ENCODE peak calls at places on chromosome 15, in ten cellular contexts. One of them, this sample, is unnamed.

GRCh38 chr15:27906802-27907201 is 192.3 kb downstream of the OCA2 start:
- DNase-seq in AG09309: no peak
- DNase-seq in heart left ventricle: no peak
- DNase-seq in HFF-Myc: no peak
- DNase-seq in foreskin fibroblast: no peak
- DNase-seq in SK-N-SH: no peak
- DNase-seq in CD4-positive, alpha-beta T cell: no peak
- DNase-seq in body of pancreas: no peak
- DNase-seq in ovary: no peak
- DNase-seq in activated CD8-positive, alpha-beta T cell treated with anti-CD3 and anti-CD28 coated beads for 36 hours: no peak
- DNase-seq in this sample: no peak

GRCh38 chr15:67981118-67981685 is 72.9 kb upstream of the PIAS1 start:
- DNase-seq in ovary: no peak
- DNase-seq in activated CD8-positive, alpha-beta T cell treated with anti-CD3 and anti-CD28 coated beads for 36 hours: no peak
- DNase-seq in HFF-Myc: no peak
- DNase-seq in SK-N-SH: no peak
- DNase-seq in AG09309: no peak
- DNase-seq in body of pancreas: no peak
- DNase-seq in CD4-positive, alpha-beta T cell: no peak
- DNase-seq in foreskin fibroblast: no peak
- DNase-seq in heart left ventricle: no peak
- DNase-seq in this sample: no peak

GRCh38 chr15:66387176-66388056 is 704 bp downstream of the MAP2K1 start:
- DNase-seq in activated CD8-positive, alpha-beta T cell treated with anti-CD3 and anti-CD28 coated beads for 36 hours: peak; percentile 90
- DNase-seq in ovary: peak; percentile 78
- DNase-seq in SK-N-SH: peak; percentile 67
- DNase-seq in HFF-Myc: no peak
- DNase-seq in foreskin fibroblast: peak; percentile 92
- DNase-seq in CD4-positive, alpha-beta T cell: peak; percentile 42
- DNase-seq in heart left ventricle: peak; percentile 51
- DNase-seq in body of pancreas: peak; percentile 75
- DNase-seq in AG09309: peak; percentile 20
- DNase-seq in this sample: peak; percentile 76

GRCh38 chr15:55768670-55769185 is 25.8 kb upstream of the PRTG start:
- DNase-seq in heart left ventricle: no peak
- DNase-seq in HFF-Myc: no peak
- DNase-seq in activated CD8-positive, alpha-beta T cell treated with anti-CD3 and anti-CD28 coated beads for 36 hours: no peak
- DNase-seq in foreskin fibroblast: peak; percentile 78
- DNase-seq in SK-N-SH: peak; percentile 24
- DNase-seq in CD4-positive, alpha-beta T cell: no peak
- DNase-seq in ovary: no peak
- DNase-seq in AG09309: no peak
- DNase-seq in body of pancreas: no peak
- DNase-seq in this sample: no peak

GRCh38 chr15:65868546-65869126 is 655 bp upstream of the RAB11A start:
- DNase-seq in body of pancreas: no peak
- DNase-seq in activated CD8-positive, alpha-beta T cell treated with anti-CD3 and anti-CD28 coated beads for 36 hours: no peak
- DNase-seq in ovary: no peak
- DNase-seq in heart left ventricle: no peak
- DNase-seq in SK-N-SH: peak; percentile 5
- DNase-seq in CD4-positive, alpha-beta T cell: no peak
- DNase-seq in foreskin fibroblast: no peak
- DNase-seq in AG09309: no peak
- DNase-seq in HFF-Myc: no peak
- DNase-seq in this sample: no peak

GRCh38 chr15:86163771-86164170 is 84.1 kb downstream of the AGBL1 start:
- DNase-seq in AG09309: no peak
- DNase-seq in CD4-positive, alpha-beta T cell: no peak
- DNase-seq in body of pancreas: no peak
- DNase-seq in activated CD8-positive, alpha-beta T cell treated with anti-CD3 and anti-CD28 coated beads for 36 hours: no peak
- DNase-seq in ovary: no peak
- DNase-seq in heart left ventricle: no peak
- DNase-seq in HFF-Myc: no peak
- DNase-seq in SK-N-SH: no peak
- DNase-seq in foreskin fibroblast: no peak
- DNase-seq in this sample: no peak

GRCh38 chr15:49471733-49472132 is 48.7 kb downstream of the FGF7 start:
- DNase-seq in CD4-positive, alpha-beta T cell: no peak
- DNase-seq in HFF-Myc: no peak
- DNase-seq in AG09309: no peak
- DNase-seq in ovary: no peak
- DNase-seq in body of pancreas: peak; percentile 34
- DNase-seq in SK-N-SH: no peak
- DNase-seq in activated CD8-positive, alpha-beta T cell treated with anti-CD3 and anti-CD28 coated beads for 36 hours: peak; percentile 5
- DNase-seq in foreskin fibroblast: no peak
- DNase-seq in heart left ventricle: no peak
- DNase-seq in this sample: no peak

GRCh38 chr15:71547066-71547465 is 263.3 kb upstream of the NR2E3 start:
- DNase-seq in CD4-positive, alpha-beta T cell: no peak
- DNase-seq in AG09309: no peak
- DNase-seq in body of pancreas: no peak
- DNase-seq in activated CD8-positive, alpha-beta T cell treated with anti-CD3 and anti-CD28 coated beads for 36 hours: no peak
- DNase-seq in SK-N-SH: no peak
- DNase-seq in heart left ventricle: peak; percentile 38
- DNase-seq in ovary: no peak
- DNase-seq in HFF-Myc: no peak
- DNase-seq in foreskin fibroblast: peak; percentile 51
- DNase-seq in this sample: no peak

GRCh38 chr15:59165726-59166125 is 40.9 kb upstream of the LDHAL6B start:
- DNase-seq in activated CD8-positive, alpha-beta T cell treated with anti-CD3 and anti-CD28 coated beads for 36 hours: no peak
- DNase-seq in CD4-positive, alpha-beta T cell: no peak
- DNase-seq in heart left ventricle: no peak
- DNase-seq in AG09309: no peak
- DNase-seq in foreskin fibroblast: peak; percentile 33
- DNase-seq in body of pancreas: no peak
- DNase-seq in SK-N-SH: no peak
- DNase-seq in HFF-Myc: no peak
- DNase-seq in ovary: no peak
- DNase-seq in this sample: no peak

GRCh38 chr15:61974759-61975158 is 85.5 kb downstream of the VPS13C start:
- DNase-seq in HFF-Myc: no peak
- DNase-seq in AG09309: peak; percentile 1
- DNase-seq in heart left ventricle: no peak
- DNase-seq in activated CD8-positive, alpha-beta T cell treated with anti-CD3 and anti-CD28 coated beads for 36 hours: no peak
- DNase-seq in ovary: no peak
- DNase-seq in body of pancreas: no peak
- DNase-seq in foreskin fibroblast: peak; percentile 9
- DNase-seq in CD4-positive, alpha-beta T cell: no peak
- DNase-seq in SK-N-SH: no peak
- DNase-seq in this sample: no peak

DNA sequence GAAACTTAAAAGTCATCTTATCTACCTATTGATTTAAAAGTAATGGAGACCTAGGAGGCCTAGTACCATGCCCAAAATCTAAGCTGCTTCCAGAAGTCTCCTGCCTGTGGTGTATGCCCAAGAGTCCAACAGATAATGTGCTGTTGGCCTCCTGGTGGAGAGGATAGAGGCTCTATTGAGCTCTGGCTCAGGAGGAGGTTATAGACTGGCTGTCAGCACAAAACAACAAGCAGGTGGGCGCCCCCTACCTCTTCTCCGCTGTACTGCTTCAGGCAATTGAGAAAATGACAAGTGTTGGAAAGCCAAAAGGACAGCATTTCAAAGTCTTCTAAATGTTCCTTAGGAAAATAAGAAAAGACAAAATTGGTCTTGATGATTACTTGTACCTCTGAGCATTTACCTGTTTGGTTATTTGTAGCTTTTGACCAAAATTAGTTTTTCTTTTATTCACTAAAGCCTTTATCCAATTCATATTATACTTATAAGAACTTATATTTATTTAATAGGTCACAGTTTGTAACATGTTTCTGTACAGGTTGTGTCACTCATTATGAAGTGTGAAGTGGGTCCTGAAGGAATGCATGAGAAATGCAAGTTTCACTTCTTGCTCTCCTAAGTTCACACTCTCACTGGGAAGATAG is 17.2 kb upstream of the GNB5 start:
- DNase-seq in CD4-positive, alpha-beta T cell: peak; percentile 67
- DNase-seq in SK-N-SH: peak; percentile 63
- DNase-seq in activated CD8-positive, alpha-beta T cell treated with anti-CD3 and anti-CD28 coated beads for 36 hours: peak; percentile 90
- DNase-seq in HFF-Myc: peak; percentile 33
- DNase-seq in foreskin fibroblast: peak; percentile 74
- DNase-seq in ovary: peak; percentile 81
- DNase-seq in AG09309: peak; percentile 33
- DNase-seq in heart left ventricle: no peak
- DNase-seq in body of pancreas: peak; percentile 78
- DNase-seq in this sample: peak; percentile 51
- TF ChIP-seq CTCF in CD4-positive, alpha-beta T cell: peak; percentile 84
- TF ChIP-seq CTCF in SK-N-SH: peak; percentile 86
- TF ChIP-seq CTCF in activated CD8-positive, alpha-beta T cell treated with anti-CD3 and anti-CD28 coated beads for 36 hours: peak; percentile 95
- TF ChIP-seq CTCF in HFF-Myc: peak; percentile 90
- TF ChIP-seq CTCF in foreskin fibroblast: peak; percentile 89
- TF ChIP-seq CTCF in ovary: peak; percentile 78
- TF ChIP-seq CTCF in AG09309: peak; percentile 92
- TF ChIP-seq CTCF in heart left ventricle: peak; percentile 56
- TF ChIP-seq CTCF in body of pancreas: peak; percentile 84
- TF ChIP-seq CTCF in this sample: peak; percentile 77

GRCh38 chr15:69061414-69061842 is 46.9 kb downstream of the NOX5 start:
- DNase-seq in CD4-positive, alpha-beta T cell: no peak
- DNase-seq in foreskin fibroblast: no peak
- DNase-seq in activated CD8-positive, alpha-beta T cell treated with anti-CD3 and anti-CD28 coated beads for 36 hours: no peak
- DNase-seq in AG09309: no peak
- DNase-seq in heart left ventricle: no peak
- DNase-seq in SK-N-SH: peak; percentile 49
- DNase-seq in ovary: no peak
- DNase-seq in HFF-Myc: no peak
- DNase-seq in body of pancreas: no peak
- DNase-seq in this sample: no peak
- TF ChIP-seq CTCF in CD4-positive, alpha-beta T cell: no peak
- TF ChIP-seq CTCF in foreskin fibroblast: no peak
- TF ChIP-seq CTCF in activated CD8-positive, alpha-beta T cell treated with anti-CD3 and anti-CD28 coated beads for 36 hours: no peak
- TF ChIP-seq CTCF in AG09309: no peak
- TF ChIP-seq CTCF in heart left ventricle: no peak
- TF ChIP-seq CTCF in SK-N-SH: no peak
- TF ChIP-seq CTCF in ovary: no peak
- TF ChIP-seq CTCF in HFF-Myc: no peak
- TF ChIP-seq CTCF in body of pancreas: no peak
- TF ChIP-seq CTCF in this sample: no peak

GRCh38 chr15:75641603-75642002 is 1.6 kb upstream of the IMP3 start:
- DNase-seq in ovary: no peak
- DNase-seq in heart left ventricle: no peak
- DNase-seq in CD4-positive, alpha-beta T cell: no peak
- DNase-seq in HFF-Myc: no peak
- DNase-seq in activated CD8-positive, alpha-beta T cell treated with anti-CD3 and anti-CD28 coated beads for 36 hours: no peak
- DNase-seq in SK-N-SH: no peak
- DNase-seq in body of pancreas: no peak
- DNase-seq in AG09309: no peak
- DNase-seq in foreskin fibroblast: no peak
- DNase-seq in this sample: no peak

GRCh38 chr15:75641176-75641498 is 1.1 kb upstream of the IMP3 start:
- DNase-seq in SK-N-SH: no peak
- DNase-seq in body of pancreas: no peak
- DNase-seq in heart left ventricle: no peak
- DNase-seq in CD4-positive, alpha-beta T cell: no peak
- DNase-seq in AG09309: no peak
- DNase-seq in activated CD8-positive, alpha-beta T cell treated with anti-CD3 and anti-CD28 coated beads for 36 hours: no peak
- DNase-seq in HFF-Myc: no peak
- DNase-seq in foreskin fibroblast: no peak
- DNase-seq in ovary: no peak
- DNase-seq in this sample: no peak

GRCh38 chr15:75639191-75639708 is 774 bp downstream of the IMP3 start:
- DNase-seq in HFF-Myc: no peak
- DNase-seq in SK-N-SH: no peak
- DNase-seq in body of pancreas: no peak
- DNase-seq in AG09309: no peak
- DNase-seq in activated CD8-positive, alpha-beta T cell treated with anti-CD3 and anti-CD28 coated beads for 36 hours: no peak
- DNase-seq in heart left ventricle: no peak
- DNase-seq in CD4-positive, alpha-beta T cell: no peak
- DNase-seq in ovary: no peak
- DNase-seq in foreskin fibroblast: no peak
- DNase-seq in this sample: no peak

GRCh38 chr15:75639709-75640482 is at the start of gene IMP3:
- DNase-seq in foreskin fibroblast: peak; percentile 99
- DNase-seq in CD4-positive, alpha-beta T cell: peak; percentile 90
- DNase-seq in AG09309: peak; percentile 82
- DNase-seq in ovary: peak; percentile 95
- DNase-seq in HFF-Myc: peak; percentile 92
- DNase-seq in body of pancreas: peak; percentile 97
- DNase-seq in activated CD8-positive, alpha-beta T cell treated with anti-CD3 and anti-CD28 coated beads for 36 hours: peak; percentile 98
- DNase-seq in SK-N-SH: peak; percentile 98
- DNase-seq in heart left ventricle: peak; percentile 95
- DNase-seq in this sample: peak; percentile 89

DNA sequence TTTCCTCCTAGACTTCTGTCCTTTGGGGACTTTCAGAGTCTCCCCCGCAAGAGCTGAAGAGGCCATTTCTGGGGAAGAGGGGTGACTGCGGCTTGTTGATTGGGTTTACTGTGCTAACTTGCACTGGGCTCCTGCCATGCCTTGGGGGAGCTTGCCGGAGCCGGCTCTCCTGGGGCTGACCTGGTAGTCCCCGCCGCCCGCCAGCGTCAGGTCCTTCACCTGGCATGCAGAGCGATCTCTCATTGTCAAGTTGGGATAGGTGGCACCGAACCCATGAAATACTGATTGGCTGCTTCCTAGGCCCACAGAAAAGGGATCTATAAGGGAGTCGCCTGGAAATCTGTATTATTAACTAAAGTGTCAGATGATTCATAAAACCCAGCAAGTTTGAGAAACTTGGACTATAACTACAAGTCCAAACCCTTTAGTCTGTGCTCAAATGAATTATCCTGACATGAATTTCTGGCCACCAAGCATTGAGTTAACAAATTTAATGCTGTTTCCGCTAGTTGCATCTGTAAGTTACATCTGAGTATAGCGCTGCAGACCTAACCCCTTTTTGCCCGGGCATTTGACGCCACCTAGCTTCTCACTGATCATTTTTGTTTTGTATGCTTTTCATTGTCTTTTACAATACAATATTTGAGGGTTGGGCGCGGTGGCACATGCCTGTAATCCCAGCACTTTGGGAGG is 605 bp upstream of the IMP3 start:
- DNase-seq in AG09309: no peak
- DNase-seq in SK-N-SH: peak; percentile 62
- DNase-seq in heart left ventricle: no peak
- DNase-seq in CD4-positive, alpha-beta T cell: peak; percentile 51
- DNase-seq in HFF-Myc: no peak
- DNase-seq in body of pancreas: no peak
- DNase-seq in foreskin fibroblast: peak; percentile 78
- DNase-seq in ovary: no peak
- DNase-seq in activated CD8-positive, alpha-beta T cell treated with anti-CD3 and anti-CD28 coated beads for 36 hours: peak; percentile 81
- DNase-seq in this sample: no peak
- TF ChIP-seq CTCF in AG09309: no peak
- TF ChIP-seq CTCF in SK-N-SH: peak; percentile 54
- TF ChIP-seq CTCF in heart left ventricle: no peak
- TF ChIP-seq CTCF in CD4-positive, alpha-beta T cell: peak; percentile 65
- TF ChIP-seq CTCF in HFF-Myc: peak; percentile 36
- TF ChIP-seq CTCF in body of pancreas: peak; percentile 37
- TF ChIP-seq CTCF in foreskin fibroblast: peak; percentile 7
- TF ChIP-seq CTCF in ovary: no peak
- TF ChIP-seq CTCF in activated CD8-positive, alpha-beta T cell treated with anti-CD3 and anti-CD28 coated beads for 36 hours: peak; percentile 63
- TF ChIP-seq CTCF in this sample: peak; percentile 55

DNA sequence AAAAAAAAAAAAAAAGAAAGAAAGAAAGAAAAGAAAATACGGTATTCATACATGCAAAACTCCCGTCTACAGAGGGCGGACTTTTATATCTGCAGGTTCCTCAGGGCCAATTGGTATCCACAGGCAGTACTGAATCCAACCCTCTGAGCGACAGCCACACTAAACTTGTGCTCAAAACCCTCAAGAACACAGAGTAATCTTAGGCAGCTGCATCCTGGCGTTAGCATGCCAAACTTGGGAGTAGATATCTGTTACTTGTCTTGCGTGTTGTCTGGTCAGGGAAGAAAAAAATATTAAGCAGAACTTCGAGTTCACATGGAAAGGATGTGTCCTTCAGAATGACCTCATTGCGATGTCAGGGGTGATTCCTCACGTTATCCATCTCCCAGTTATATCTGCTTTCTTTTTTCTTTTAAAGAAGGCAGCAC is 12.8 kb downstream of the SNAP23 start:
- DNase-seq in AG09309: no peak
- DNase-seq in CD4-positive, alpha-beta T cell: no peak
- DNase-seq in activated CD8-positive, alpha-beta T cell treated with anti-CD3 and anti-CD28 coated beads for 36 hours: no peak
- DNase-seq in ovary: peak; percentile 65
- DNase-seq in SK-N-SH: no peak
- DNase-seq in body of pancreas: no peak
- DNase-seq in heart left ventricle: no peak
- DNase-seq in HFF-Myc: no peak
- DNase-seq in foreskin fibroblast: peak; percentile 50
- DNase-seq in this sample: no peak
- TF ChIP-seq CTCF in AG09309: no peak
- TF ChIP-seq CTCF in CD4-positive, alpha-beta T cell: no peak
- TF ChIP-seq CTCF in activated CD8-positive, alpha-beta T cell treated with anti-CD3 and anti-CD28 coated beads for 36 hours: no peak
- TF ChIP-seq CTCF in ovary: no peak
- TF ChIP-seq CTCF in SK-N-SH: no peak
- TF ChIP-seq CTCF in body of pancreas: no peak
- TF ChIP-seq CTCF in heart left ventricle: no peak
- TF ChIP-seq CTCF in HFF-Myc: no peak
- TF ChIP-seq CTCF in foreskin fibroblast: no peak
- TF ChIP-seq CTCF in this sample: no peak

This sample was measured in natural killer cell.